ENCODE peak calls at places on chromosomes 5 and 9, in seven cellular contexts. One of them, this sample, is unnamed.

GRCh38 chr5:72063219-72063819 is 44.0 kb upstream of the MAP1B start:
- DNase-seq in GM12891: no peak
- DNase-seq in erythroblast: peak
- DNase-seq in GM12878: no peak
- DNase-seq in tibial nerve: no peak
- DNase-seq in GM12892: no peak
- DNase-seq in HepG2: peak
- DNase-seq in this sample: no peak

GRCh38 chr9:75432386-75432785 is 344.1 kb downstream of the OSTF1 start:
- DNase-seq in GM12892: no peak
- DNase-seq in GM12891: no peak
- DNase-seq in erythroblast: no peak
- DNase-seq in GM12878: no peak
- DNase-seq in tibial nerve: peak
- DNase-seq in HepG2: no peak
- DNase-seq in this sample: no peak

GRCh38 chr5:36209664-36210063 is 32.1 kb downstream of the NADK2 start:
- DNase-seq in GM12891: no peak
- DNase-seq in GM12878: no peak
- DNase-seq in GM12892: no peak
- DNase-seq in erythroblast: no peak
- DNase-seq in HepG2: no peak
- DNase-seq in tibial nerve: no peak
- DNase-seq in this sample: no peak

GRCh38 chr9:27469583-27469982 is 54.5 kb upstream of the IFNK start:
- DNase-seq in GM12892: no peak
- DNase-seq in GM12891: no peak
- DNase-seq in HepG2: no peak
- DNase-seq in tibial nerve: no peak
- DNase-seq in erythroblast: no peak
- DNase-seq in GM12878: no peak
- DNase-seq in this sample: no peak

GRCh38 chr9:21326526-21327139 is 8.6 kb downstream of the KLHL9 start:
- DNase-seq in GM12892: no peak
- DNase-seq in erythroblast: peak
- DNase-seq in tibial nerve: no peak
- DNase-seq in GM12878: peak
- DNase-seq in GM12891: peak
- DNase-seq in HepG2: peak
- DNase-seq in this sample: peak

GRCh38 chr9:33817327-33818166 is 587 bp downstream of the UBE2R2 start:
- DNase-seq in HepG2: peak
- DNase-seq in GM12878: no peak
- DNase-seq in GM12892: peak
- DNase-seq in tibial nerve: peak
- DNase-seq in GM12891: peak
- DNase-seq in erythroblast: peak
- DNase-seq in this sample: peak

GRCh38 chr9:109518621-109519335 is 20.7 kb upstream of the PTPN3 start:
- DNase-seq in GM12891: no peak
- DNase-seq in erythroblast: no peak
- DNase-seq in GM12878: no peak
- DNase-seq in HepG2: no peak
- DNase-seq in tibial nerve: no peak
- DNase-seq in GM12892: no peak
- DNase-seq in this sample: no peak

GRCh38 chr9:131117111-131117761 is 8.2 kb upstream of the NUP214 start:
- DNase-seq in GM12878: no peak
- DNase-seq in erythroblast: no peak
- DNase-seq in GM12891: peak
- DNase-seq in tibial nerve: no peak
- DNase-seq in HepG2: no peak
- DNase-seq in GM12892: no peak
- DNase-seq in this sample: no peak

GRCh38 chr5:16913187-16913839 is 22.8 kb downstream of the MYO10 start:
- DNase-seq in HepG2: no peak
- DNase-seq in erythroblast: no peak
- DNase-seq in GM12878: no peak
- DNase-seq in tibial nerve: no peak
- DNase-seq in GM12892: no peak
- DNase-seq in GM12891: no peak
- DNase-seq in this sample: no peak

GRCh38 chr5:93162201-93162654 is 418.8 kb downstream of the NR2F1-AS1 start:
- DNase-seq in GM12891: no peak
- DNase-seq in GM12878: no peak
- DNase-seq in GM12892: no peak
- DNase-seq in erythroblast: no peak
- DNase-seq in HepG2: no peak
- DNase-seq in tibial nerve: no peak
- DNase-seq in this sample: no peak

GRCh38 chr5:14739538-14739937 is 75.0 kb downstream of the OTULIN start:
- DNase-seq in HepG2: no peak
- DNase-seq in erythroblast: no peak
- DNase-seq in GM12892: no peak
- DNase-seq in GM12878: no peak
- DNase-seq in GM12891: no peak
- DNase-seq in tibial nerve: no peak
- DNase-seq in this sample: peak

GRCh38 chr5:29780401-29780800 is 1413.1 kb upstream of the CDH6 start:
- DNase-seq in tibial nerve: no peak
- DNase-seq in GM12891: no peak
- DNase-seq in GM12878: no peak
- DNase-seq in GM12892: no peak
- DNase-seq in erythroblast: no peak
- DNase-seq in HepG2: peak
- DNase-seq in this sample: no peak

GRCh38 chr9:128251701-128252100 is 24.1 kb downstream of the GOLGA2 start:
- DNase-seq in tibial nerve: no peak
- DNase-seq in GM12878: no peak
- DNase-seq in GM12892: no peak
- DNase-seq in HepG2: no peak
- DNase-seq in erythroblast: no peak
- DNase-seq in GM12891: no peak
- DNase-seq in this sample: peak

GRCh38 chr5:96537386-96537785 is 104.3 kb upstream of the PCSK1 start:
- DNase-seq in HepG2: no peak
- DNase-seq in GM12892: no peak
- DNase-seq in GM12891: no peak
- DNase-seq in erythroblast: no peak
- DNase-seq in tibial nerve: no peak
- DNase-seq in GM12878: no peak
- DNase-seq in this sample: peak
- TF ChIP-seq POLR2A in HepG2: no peak
- TF ChIP-seq POLR2A in GM12892: no peak
- TF ChIP-seq POLR2A in GM12891: no peak
- TF ChIP-seq POLR2A in erythroblast: no peak
- TF ChIP-seq POLR2A in tibial nerve: no peak
- TF ChIP-seq POLR2A in GM12878: no peak
- TF ChIP-seq POLR2A in this sample: no peak

DNA sequence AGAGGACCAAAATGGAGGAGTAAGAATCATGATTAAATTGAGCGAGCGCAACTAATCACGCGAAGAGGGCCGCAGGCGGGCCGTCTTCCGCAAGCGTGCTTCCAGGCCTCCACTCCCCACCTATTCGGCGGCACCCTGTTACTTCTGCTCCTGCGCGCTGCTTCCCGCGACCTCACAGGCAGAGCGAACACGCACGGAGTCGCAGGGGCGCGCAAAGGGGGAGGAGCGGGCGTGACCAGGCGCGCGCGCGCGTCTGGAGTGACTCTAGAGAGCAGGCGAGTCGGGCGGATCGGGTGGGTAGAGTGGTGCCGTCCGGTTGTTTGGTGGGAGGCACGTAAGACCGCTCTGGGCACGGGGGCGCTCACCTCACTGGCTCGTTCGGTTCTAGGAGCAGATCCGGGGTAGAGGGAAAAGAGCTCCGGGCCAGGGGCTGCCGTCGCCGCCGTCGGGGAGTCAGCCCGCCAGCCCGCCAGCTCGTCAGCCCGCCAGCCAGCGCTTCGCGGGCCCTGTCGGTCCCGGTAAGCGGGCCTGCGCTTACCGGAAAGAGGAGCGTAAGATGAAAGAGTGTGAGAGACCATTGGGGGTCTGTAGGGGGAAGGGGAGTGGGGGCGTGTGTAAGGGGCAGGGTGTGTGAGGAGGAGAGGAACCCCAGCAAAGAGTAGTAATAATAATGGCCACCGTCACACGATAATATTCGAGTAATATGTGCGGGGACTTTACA is at the start of gene CNOT8:
- DNase-seq in GM12878: peak
- DNase-seq in GM12891: peak
- DNase-seq in GM12892: peak
- DNase-seq in erythroblast: peak
- DNase-seq in tibial nerve: peak
- DNase-seq in HepG2: peak
- DNase-seq in this sample: peak
- TF ChIP-seq POLR2A in GM12878: peak
- TF ChIP-seq POLR2A in GM12891: peak
- TF ChIP-seq POLR2A in GM12892: peak
- TF ChIP-seq POLR2A in erythroblast: peak
- TF ChIP-seq POLR2A in tibial nerve: peak
- TF ChIP-seq POLR2A in HepG2: peak
- TF ChIP-seq POLR2A in this sample: peak

DNA sequence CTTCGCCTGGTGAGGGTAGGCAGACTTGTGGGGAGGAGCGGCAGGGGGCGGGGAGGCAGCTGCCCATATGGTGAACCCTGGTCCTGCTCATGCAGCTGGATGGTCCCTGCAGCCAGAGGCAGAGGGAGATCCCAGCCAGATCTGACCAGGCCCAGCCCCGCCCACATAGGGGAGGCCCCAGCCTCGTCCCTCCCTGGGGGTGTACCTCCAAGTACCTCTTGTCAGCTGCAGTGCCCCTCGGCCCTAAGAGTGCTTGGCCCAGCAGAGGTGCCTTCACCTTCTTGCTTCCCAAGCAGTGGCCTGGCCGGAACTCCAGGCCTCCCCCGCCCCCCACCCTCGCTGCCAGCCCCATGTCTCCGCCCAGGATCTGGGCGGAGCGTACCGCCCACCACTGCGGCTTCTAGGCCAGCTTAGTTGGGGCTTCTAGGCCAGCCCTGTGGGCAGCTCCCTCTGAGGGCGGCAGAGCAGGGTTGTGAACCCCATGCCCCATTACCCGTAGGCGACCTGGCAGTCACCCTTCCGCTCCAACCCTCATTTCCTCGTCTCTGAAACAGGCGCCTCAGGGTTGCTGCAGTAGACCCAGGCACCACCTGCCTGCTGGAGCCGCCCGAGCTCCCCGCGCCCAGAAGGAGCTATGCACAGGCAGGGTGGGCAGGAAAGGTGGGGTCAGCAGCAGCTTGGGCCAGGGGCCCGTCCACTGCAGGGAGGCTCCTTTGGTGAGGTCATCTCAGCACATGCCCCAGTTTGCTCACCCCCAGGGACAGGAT is at the start of gene SARDH:
- DNase-seq in GM12891: peak
- DNase-seq in HepG2: peak
- DNase-seq in GM12892: peak
- DNase-seq in erythroblast: no peak
- DNase-seq in tibial nerve: peak
- DNase-seq in GM12878: no peak
- DNase-seq in this sample: peak
- TF ChIP-seq POLR2A in GM12891: no peak
- TF ChIP-seq POLR2A in HepG2: no peak
- TF ChIP-seq POLR2A in GM12892: no peak
- TF ChIP-seq POLR2A in erythroblast: no peak
- TF ChIP-seq POLR2A in tibial nerve: no peak
- TF ChIP-seq POLR2A in GM12878: no peak
- TF ChIP-seq POLR2A in this sample: no peak

GRCh38 chr5:138468966-138469539 is 3.8 kb downstream of the EGR1 start:
- DNase-seq in HepG2: no peak
- DNase-seq in tibial nerve: no peak
- DNase-seq in erythroblast: no peak
- DNase-seq in GM12878: no peak
- DNase-seq in GM12891: no peak
- DNase-seq in GM12892: no peak
- DNase-seq in this sample: no peak

GRCh38 chr5:138467711-138468132 is 2.4 kb downstream of the EGR1 start:
- DNase-seq in GM12878: no peak
- DNase-seq in erythroblast: no peak
- DNase-seq in GM12892: no peak
- DNase-seq in GM12891: no peak
- DNase-seq in HepG2: no peak
- DNase-seq in tibial nerve: no peak
- DNase-seq in this sample: no peak

GRCh38 chr5:138470322-138471285 is 5.3 kb downstream of the EGR1 start:
- DNase-seq in GM12892: no peak
- DNase-seq in erythroblast: no peak
- DNase-seq in GM12891: no peak
- DNase-seq in HepG2: no peak
- DNase-seq in GM12878: no peak
- DNase-seq in tibial nerve: no peak
- DNase-seq in this sample: no peak

GRCh38 chr5:138468133-138468965 is 3.1 kb downstream of the EGR1 start:
- DNase-seq in GM12891: no peak
- DNase-seq in tibial nerve: no peak
- DNase-seq in HepG2: no peak
- DNase-seq in GM12878: no peak
- DNase-seq in erythroblast: no peak
- DNase-seq in GM12892: no peak
- DNase-seq in this sample: no peak

GRCh38 chr5:138469540-138470321 is 4.5 kb downstream of the EGR1 start:
- DNase-seq in erythroblast: no peak
- DNase-seq in HepG2: no peak
- DNase-seq in tibial nerve: no peak
- DNase-seq in GM12891: no peak
- DNase-seq in GM12878: no peak
- DNase-seq in GM12892: no peak
- DNase-seq in this sample: no peak
- TF ChIP-seq POLR2A in erythroblast: peak
- TF ChIP-seq POLR2A in HepG2: no peak
- TF ChIP-seq POLR2A in tibial nerve: no peak
- TF ChIP-seq POLR2A in GM12891: peak
- TF ChIP-seq POLR2A in GM12878: peak
- TF ChIP-seq POLR2A in GM12892: peak
- TF ChIP-seq POLR2A in this sample: no peak

This sample was measured in H54.